ENCODE peak calls at places on chromosomes 5 and 9, in eight cellular contexts. A is prostate gland, Y is stomach, T is brain microvascular endothelial cell, Z is ascending aorta, V is IMR-90, U is ovary, J is cardiac muscle cell. O is an unnamed sample.
A peak's percentile ranks its signal among the peaks of the same experiment; 100 is the strongest.

GRCh38 chr9:1869843-1870242 is 145.3 kb upstream of the SMARCA2 start:
- DNase-seq in A (peak; percentile 8), Y (no peak), T (no peak), Z (no peak), V (no peak), U (no peak), J (peak; percentile 63), O (peak; percentile 27)

GRCh38 chr9:16718952-16719351 is 151.5 kb downstream of the BNC2 start:
- DNase-seq in A (no peak), Y (no peak), T (no peak), Z (no peak), V (peak; percentile 39), U (no peak), J (no peak), O (no peak)

GRCh38 chr5:118095100-118095499 is 893.2 kb downstream of the DTWD2 start:
- DNase-seq in A (no peak), Y (no peak), T (no peak), Z (no peak), V (no peak), U (no peak), J (peak; percentile 66), O (no peak)

GRCh38 chr5:86152988-86153560 is 464.7 kb upstream of the COX7C start:
- DNase-seq in A (no peak), Y (no peak), T (no peak), Z (no peak), V (no peak), U (no peak), J (no peak), O (no peak)

GRCh38 chr5:18975624-18976023 is 1012.4 kb downstream of the CDH18 start:
- DNase-seq in A (no peak), Y (no peak), T (no peak), Z (no peak), V (no peak), U (no peak), J (no peak), O (no peak)

GRCh38 chr5:42944989-42945388 is 95.1 kb downstream of the ANXA2R start:
- DNase-seq in A (no peak), Y (no peak), T (peak; percentile 92), Z (no peak), V (peak; percentile 96), U (no peak), J (no peak), O (peak; percentile 86)

GRCh38 chr5:72380491-72381274 is 60.5 kb downstream of the PTCD2 start:
- DNase-seq in A (no peak), Y (no peak), T (no peak), Z (no peak), V (peak; percentile 42), U (no peak), J (no peak), O (peak; percentile 31)

GRCh38 chr5:1961952-1962595 is 79.3 kb upstream of the IRX4 start:
- DNase-seq in A (no peak), Y (no peak), T (no peak), Z (no peak), V (no peak), U (no peak), J (no peak), O (no peak)

GRCh38 chr5:90957906-90958305 is 399.3 kb downstream of the ADGRV1 start:
- DNase-seq in A (no peak), Y (no peak), T (no peak), Z (no peak), V (no peak), U (no peak), J (no peak), O (no peak)

GRCh38 chr9:130896233-130897012 is at the start of gene QRFP:
- DNase-seq in A (no peak), Y (no peak), T (no peak), Z (no peak), V (no peak), U (no peak), J (no peak), O (no peak)

GRCh38 chr5:135120951-135121350 is 86.9 kb upstream of the PITX1 start:
- DNase-seq in A (no peak), Y (no peak), T (no peak), Z (no peak), V (no peak), U (no peak), J (no peak), O (no peak)

GRCh38 chr9:87662808-87663528 is 63.0 kb upstream of the CTSL start:
- DNase-seq in A (peak; percentile 72), Y (peak; percentile 81), T (peak; percentile 67), Z (no peak), V (peak; percentile 44), U (peak; percentile 84), J (peak; percentile 80), O (peak; percentile 72)

GRCh38 chr5:102511666-102512065 is 12.9 kb upstream of the SLCO6A1 start:
- DNase-seq in A (no peak), Y (no peak), T (peak; percentile 6), Z (no peak), V (no peak), U (no peak), J (no peak), O (no peak)

DNA sequence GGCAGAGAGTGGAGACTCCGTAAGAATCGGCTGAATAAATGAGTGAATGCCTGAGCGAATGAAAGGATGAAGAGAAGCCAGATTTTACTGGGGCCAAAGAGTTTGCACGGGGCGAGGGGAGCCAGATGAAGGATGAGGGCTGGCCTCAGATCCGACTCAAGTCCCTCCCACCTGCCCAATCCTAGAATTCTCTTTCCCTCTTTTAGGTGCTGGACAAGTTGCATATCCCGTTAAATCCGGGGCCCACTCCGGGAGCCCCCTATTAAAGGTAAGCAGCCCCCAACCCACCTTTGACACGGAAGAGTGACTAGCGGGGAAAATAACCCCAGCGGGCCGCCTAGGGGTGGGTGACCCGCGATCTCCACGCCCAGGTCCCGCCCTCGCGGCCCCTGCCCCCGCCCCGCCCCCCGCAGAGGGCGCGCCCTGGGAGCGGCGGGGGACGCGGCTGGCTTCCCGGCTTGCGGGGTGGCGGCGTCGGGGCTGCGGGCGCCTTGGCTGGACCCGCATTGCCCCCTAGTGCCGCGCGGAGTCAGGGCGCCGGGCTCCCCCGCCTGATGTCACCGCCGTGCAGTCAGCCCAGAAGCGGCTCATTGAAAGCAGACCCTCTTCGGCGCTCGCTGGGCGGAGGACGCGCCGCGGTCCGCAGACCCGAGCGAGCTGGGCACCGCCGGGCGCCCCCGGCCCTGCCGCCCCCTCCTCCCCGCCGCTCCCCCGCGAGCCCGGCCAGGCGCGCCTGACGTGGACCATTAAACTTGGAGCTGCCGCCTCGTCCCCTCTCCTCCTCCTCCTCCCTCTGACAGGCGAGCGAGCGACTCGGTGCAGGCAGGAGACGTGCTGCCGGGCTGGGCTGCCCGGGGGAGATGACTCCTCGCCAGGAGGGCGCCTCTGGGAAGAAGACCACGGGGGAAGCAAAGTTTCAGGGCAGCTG is at the start of gene ADRA1B:
- DNase-seq in A (peak; percentile 31), Y (peak; percentile 73), T (peak; percentile 40), Z (no peak), V (peak; percentile 53), U (peak; percentile 89), J (peak; percentile 91), O (no peak)
- H3K4me3 ChIP-seq in A (peak within 1 kb of the TSS; percentile 36), Y (peak within 1 kb of the TSS; percentile 44), T (peak within 1 kb of the TSS; percentile 51), Z (peak within 1 kb of the TSS; percentile 59), V (peak within 1 kb of the TSS; percentile 40), U (peak within 1 kb of the TSS; percentile 42), J (peak within 1 kb of the TSS; percentile 39), O (peak within 1 kb of the TSS; percentile 27)

GRCh38 chr9:137167113-137167751 is 2.6 kb downstream of the LRRC26 start:
- DNase-seq in A (no peak), Y (no peak), T (no peak), Z (no peak), V (no peak), U (no peak), J (no peak), O (no peak)
- H3K27me3 ChIP-seq in A (peaks cover 3% of the 10 kb centered on the region), Y (peaks cover 100% of the 10 kb centered on the region), T (peaks cover 89% of the 10 kb centered on the region), Z (peaks cover 49% of the 10 kb centered on the region), V (peaks cover 92% of the 10 kb centered on the region), U (peaks cover 28% of the 10 kb centered on the region), J (peaks cover 100% of the 10 kb centered on the region), O (peaks cover 24% of the 10 kb centered on the region)

DNA sequence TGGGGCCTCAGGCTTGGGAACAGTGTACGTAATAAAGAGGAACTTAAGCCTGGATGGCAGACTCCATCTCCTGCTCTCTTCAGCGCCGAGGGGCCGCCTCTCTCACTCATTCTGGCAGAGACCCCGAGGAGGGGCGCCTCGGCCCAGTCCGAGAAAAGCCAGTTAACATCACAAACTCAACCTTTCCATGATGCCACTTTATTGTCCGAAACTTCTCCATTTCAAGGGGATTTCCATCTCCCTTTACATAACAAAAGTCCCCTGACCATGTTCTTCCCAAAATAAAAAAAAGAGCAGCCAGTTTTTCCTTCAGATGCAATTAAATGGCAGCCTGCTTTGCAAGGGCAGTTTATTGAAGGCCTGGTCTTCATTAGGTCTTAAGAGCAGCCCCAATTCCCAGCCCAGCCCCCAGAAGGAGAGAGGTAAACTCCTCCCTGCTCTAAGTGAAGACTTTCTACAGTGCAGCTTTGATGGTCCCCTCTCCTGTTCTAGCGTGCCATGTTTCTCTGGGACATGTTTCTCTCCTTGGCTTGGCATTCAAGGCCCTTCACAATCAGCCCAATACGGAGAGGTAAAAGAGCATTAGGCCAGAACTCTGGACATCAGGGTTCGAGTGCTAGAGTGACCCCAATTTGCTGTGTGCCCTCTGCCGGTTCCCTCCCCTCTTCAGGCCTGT is 19.5 kb upstream of the RAB14 start:
- DNase-seq in A (no peak), Y (no peak), T (no peak), Z (no peak), V (no peak), U (no peak), J (no peak), O (no peak)
- TF ChIP-seq CTCF in A (no peak), Y (no peak), T (no peak), Z (no peak), V (no peak), U (no peak), J (no peak), O (no peak)

GRCh38 chr5:80387063-80387768 is 20.6 kb upstream of the ZFYVE16 start:
- DNase-seq in A (no peak), Y (no peak), T (no peak), Z (no peak), V (no peak), U (no peak), J (no peak), O (no peak)

DNA sequence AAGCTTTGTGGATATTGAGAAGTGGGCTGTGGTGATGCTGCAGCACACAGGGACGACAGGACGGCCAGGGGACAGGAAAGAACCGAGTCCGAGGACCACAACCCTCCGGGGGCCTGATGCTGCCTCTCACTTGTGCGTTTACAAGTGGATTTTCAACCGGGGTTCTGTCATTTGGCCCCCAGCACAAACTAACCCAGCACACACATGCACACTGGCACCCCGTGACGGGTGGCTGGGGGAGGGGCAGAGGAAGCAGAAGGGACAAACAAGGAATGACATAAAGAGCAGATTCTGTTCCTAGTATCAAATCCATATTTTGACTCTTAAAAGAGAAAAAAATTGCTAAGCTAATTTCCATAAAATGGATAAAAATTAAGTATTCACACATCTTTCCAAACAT is 18.3 kb upstream of the ZFYVE16 start:
- DNase-seq in A (no peak), Y (no peak), T (no peak), Z (no peak), V (no peak), U (no peak), J (no peak), O (no peak)
- H3K4me3 ChIP-seq in A (no peak overlapping the region), Y (no peak overlapping the region), T (no peak overlapping the region), Z (no peak overlapping the region), V (no peak overlapping the region), U (no peak overlapping the region), J (no peak overlapping the region), O (no peak overlapping the region)